ENCODE peak calls at places on chromosomes 16 and 17, in ten cellular contexts. F, S, N, A, H, O, D, L, J and M are unnamed samples.

GRCh38 chr16:3857189-3858013 is 23.1 kb downstream of the CREBBP start:
- DNase-seq in F (no peak), S (no peak), N (no peak), A (peak), H (no peak), O (no peak), D (peak), L (peak), J (no peak), M (no peak)

GRCh38 chr17:72119963-72120877 is 600 bp upstream of the SOX9 start:
- DNase-seq in F (no peak), S (peak), N (peak), A (peak), H (peak), O (peak), D (no peak), L (peak), J (peak), M (peak)

GRCh38 chr17:73598131-73598680 is 46.0 kb downstream of the SDK2 start:
- DNase-seq in F (no peak), S (no peak), N (no peak), A (no peak), H (no peak), O (no peak), D (no peak), L (no peak), J (no peak), M (no peak)

GRCh38 chr17:36131436-36131835 is 27.8 kb downstream of the CCL4 start:
- DNase-seq in F (no peak), S (peak), N (no peak), A (no peak), H (no peak), O (no peak), D (peak), L (no peak), J (no peak), M (no peak)

GRCh38 chr17:66441012-66441703 is 138.7 kb downstream of the PRKCA start:
- DNase-seq in F (peak), S (no peak), N (no peak), A (no peak), H (no peak), O (no peak), D (no peak), L (no peak), J (no peak), M (no peak)

GRCh38 chr17:49101054-49101534 is 31.5 kb upstream of the B4GALNT2 start:
- DNase-seq in F (no peak), S (no peak), N (no peak), A (no peak), H (peak), O (peak), D (no peak), L (no peak), J (peak), M (peak)

GRCh38 chr16:48053346-48053745 is 102.4 kb downstream of the ABCC12 start:
- DNase-seq in F (no peak), S (peak), N (no peak), A (no peak), H (no peak), O (no peak), D (no peak), L (no peak), J (no peak), M (no peak)

GRCh38 chr17:66605561-66605960 is 229.4 kb upstream of the CACNG5 start:
- DNase-seq in F (no peak), S (no peak), N (no peak), A (no peak), H (no peak), O (no peak), D (no peak), L (no peak), J (no peak), M (no peak)

GRCh38 chr16:56977256-56977655 is 12.1 kb upstream of the NLRC5 start:
- DNase-seq in F (no peak), S (no peak), N (no peak), A (no peak), H (no peak), O (no peak), D (no peak), L (no peak), J (no peak), M (no peak)

GRCh38 chr17:73343168-73343634 is 31.4 kb upstream of the CDC42EP4 start:
- DNase-seq in F (no peak), S (peak), N (peak), A (peak), H (no peak), O (peak), D (no peak), L (peak), J (no peak), M (no peak)

GRCh38 chr17:50249887-50250286 is 24.4 kb upstream of the TMEM92 start:
- DNase-seq in F (no peak), S (no peak), N (no peak), A (no peak), H (no peak), O (no peak), D (no peak), L (no peak), J (no peak), M (no peak)

GRCh38 chr17:50565559-50566350 is 5.2 kb downstream of the CACNA1G start:
- DNase-seq in F (no peak), S (peak), N (peak), A (no peak), H (no peak), O (no peak), D (no peak), L (no peak), J (no peak), M (no peak)

GRCh38 chr16:4489030-4489429 is 12.8 kb downstream of the HMOX2 start:
- DNase-seq in F (no peak), S (no peak), N (no peak), A (no peak), H (no peak), O (no peak), D (no peak), L (no peak), J (no peak), M (no peak)

GRCh38 chr17:13788385-13788784 is 186.7 kb upstream of the HS3ST3A1 start:
- DNase-seq in F (no peak), S (no peak), N (no peak), A (no peak), H (no peak), O (no peak), D (no peak), L (no peak), J (no peak), M (no peak)

GRCh38 chr17:36131931-36132330 is 28.3 kb downstream of the CCL4 start:
- DNase-seq in F (no peak), S (no peak), N (no peak), A (no peak), H (no peak), O (no peak), D (no peak), L (no peak), J (no peak), M (no peak)

GRCh38 chr17:76178124-76178523 is 37.1 kb upstream of the FOXJ1 start:
- DNase-seq in F (no peak), S (no peak), N (no peak), A (no peak), H (peak), O (peak), D (no peak), L (no peak), J (no peak), M (no peak)

GRCh38 chr16:48156790-48157209 is 1.0 kb upstream of the ABCC12 start:
- DNase-seq in F (peak), S (peak), N (peak), A (peak), H (peak), O (peak), D (peak), L (peak), J (peak), M (peak)

DNA sequence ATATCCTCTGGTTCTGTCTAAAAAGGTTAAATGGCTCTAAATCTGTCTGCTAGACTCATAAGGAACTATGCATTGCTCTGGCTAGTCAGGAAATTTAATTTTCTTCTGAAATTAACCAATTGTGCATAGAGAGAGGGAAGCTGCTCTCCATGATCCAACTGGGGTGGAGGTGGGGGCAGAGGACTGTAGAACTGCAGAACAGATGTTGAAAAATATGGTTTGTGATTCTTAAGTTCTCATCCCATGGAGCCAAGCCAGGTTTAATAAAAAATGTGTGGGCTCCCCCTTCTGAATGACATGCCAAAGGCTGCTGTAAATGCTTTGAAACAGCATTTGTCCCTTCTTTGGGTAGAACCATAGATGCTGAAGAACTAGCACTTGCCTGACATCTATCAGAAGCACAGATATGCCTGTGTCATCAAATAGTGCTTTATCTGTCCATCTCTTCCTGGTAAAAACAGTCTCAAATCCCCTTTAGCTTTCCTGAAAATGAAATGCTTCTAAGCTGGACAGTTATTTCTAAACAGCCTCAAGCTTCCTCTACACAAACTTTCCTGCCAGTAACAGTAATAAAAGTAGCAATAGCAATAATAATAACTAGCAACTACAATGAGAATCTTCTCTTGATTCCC is 221.4 kb downstream of the CDH8 start:
- DNase-seq in F (no peak), S (no peak), N (peak), A (no peak), H (no peak), O (no peak), D (no peak), L (no peak), J (no peak), M (no peak)
- TF ChIP-seq POLR2AphosphoS5 in F (no peak), S (no peak), N (no peak), A (no peak), H (no peak), O (no peak), D (no peak), L (no peak), J (no peak), M (no peak)

GRCh38 chr16:1317479-1318267 is 8.2 kb downstream of the UBE2I start:
- DNase-seq in F (no peak), S (no peak), N (no peak), A (no peak), H (no peak), O (no peak), D (no peak), L (no peak), J (no peak), M (no peak)
- TF ChIP-seq POLR2AphosphoS5 in F (no peak), S (no peak), N (no peak), A (no peak), H (no peak), O (no peak), D (no peak), L (no peak), J (no peak), M (no peak)

GRCh38 chr17:42632949-42633444 is 23.5 kb downstream of the TUBG1 start:
- DNase-seq in F (no peak), S (no peak), N (no peak), A (no peak), H (no peak), O (no peak), D (no peak), L (no peak), J (no peak), M (peak)
- TF ChIP-seq POLR2AphosphoS5 in F (no peak), S (no peak), N (no peak), A (no peak), H (no peak), O (no peak), D (no peak), L (no peak), J (no peak), M (peak)

GRCh38 chr16:1809281-1809801 is 15.8 kb upstream of the IGFALS start:
- DNase-seq in F (no peak), S (peak), N (no peak), A (peak), H (no peak), O (no peak), D (no peak), L (no peak), J (no peak), M (no peak)

GRCh38 chr16:1815461-1815860 is 11.2 kb downstream of the HAGH start:
- DNase-seq in F (no peak), S (no peak), N (no peak), A (no peak), H (no peak), O (no peak), D (no peak), L (no peak), J (no peak), M (no peak)

GRCh38 chr16:1810536-1810935 is 16.1 kb downstream of the HAGH start:
- DNase-seq in F (no peak), S (no peak), N (no peak), A (no peak), H (no peak), O (no peak), D (no peak), L (peak), J (no peak), M (no peak)

GRCh38 chr16:1810106-1810505 is 16.5 kb downstream of the HAGH start:
- DNase-seq in F (no peak), S (no peak), N (no peak), A (no peak), H (no peak), O (no peak), D (no peak), L (peak), J (no peak), M (no peak)

DNA sequence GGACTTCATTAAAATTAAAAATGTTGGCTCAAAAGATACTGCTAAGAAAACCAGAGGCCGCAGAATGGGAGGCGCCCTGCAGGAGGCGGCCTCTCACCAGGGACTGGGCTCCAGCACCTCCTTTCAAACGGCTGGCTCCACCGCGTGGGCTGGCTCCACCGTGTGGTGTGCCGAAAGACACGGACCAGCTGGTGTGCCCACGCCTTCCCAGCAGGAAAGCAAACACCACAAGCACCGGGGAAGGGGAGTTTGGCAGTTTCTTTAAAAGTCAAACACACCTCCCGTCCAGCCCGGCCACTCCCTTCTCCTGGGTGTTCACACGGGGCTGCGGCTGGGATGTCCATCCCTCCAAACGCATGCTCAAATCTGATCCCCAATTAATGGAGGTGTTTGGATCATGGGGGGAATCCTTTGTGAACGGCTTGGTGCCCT is 13.9 kb downstream of the HAGH start:
- DNase-seq in F (no peak), S (peak), N (peak), A (peak), H (peak), O (peak), D (peak), L (peak), J (peak), M (peak)
- TF ChIP-seq POLR2AphosphoS5 in F (no peak), S (no peak), N (no peak), A (no peak), H (peak), O (no peak), D (no peak), L (peak), J (peak), M (no peak)

GRCh38 chr16:27363797-27364196 is 38.2 kb upstream of the IL21R start:
- DNase-seq in F (no peak), S (no peak), N (no peak), A (peak), H (peak), O (peak), D (no peak), L (peak), J (no peak), M (peak)
- TF ChIP-seq POLR2AphosphoS5 in F (no peak), S (no peak), N (no peak), A (peak), H (no peak), O (peak), D (no peak), L (peak), J (no peak), M (no peak)

GRCh38 chr17:43736389-43736788 is 22.2 kb downstream of the SOST start:
- DNase-seq in F (no peak), S (no peak), N (no peak), A (no peak), H (no peak), O (no peak), D (no peak), L (no peak), J (no peak), M (no peak)

GRCh38 chr17:43740541-43740940 is 18.1 kb downstream of the SOST start:
- DNase-seq in F (no peak), S (no peak), N (no peak), A (no peak), H (no peak), O (no peak), D (no peak), L (no peak), J (no peak), M (no peak)

GRCh38 chr17:43733956-43734355 is 24.6 kb downstream of the SOST start:
- DNase-seq in F (no peak), S (no peak), N (no peak), A (no peak), H (no peak), O (no peak), D (no peak), L (no peak), J (no peak), M (no peak)

GRCh38 chr17:43734376-43734775 is 24.2 kb downstream of the SOST start:
- DNase-seq in F (no peak), S (no peak), N (no peak), A (no peak), H (no peak), O (no peak), D (no peak), L (no peak), J (no peak), M (no peak)

DNA sequence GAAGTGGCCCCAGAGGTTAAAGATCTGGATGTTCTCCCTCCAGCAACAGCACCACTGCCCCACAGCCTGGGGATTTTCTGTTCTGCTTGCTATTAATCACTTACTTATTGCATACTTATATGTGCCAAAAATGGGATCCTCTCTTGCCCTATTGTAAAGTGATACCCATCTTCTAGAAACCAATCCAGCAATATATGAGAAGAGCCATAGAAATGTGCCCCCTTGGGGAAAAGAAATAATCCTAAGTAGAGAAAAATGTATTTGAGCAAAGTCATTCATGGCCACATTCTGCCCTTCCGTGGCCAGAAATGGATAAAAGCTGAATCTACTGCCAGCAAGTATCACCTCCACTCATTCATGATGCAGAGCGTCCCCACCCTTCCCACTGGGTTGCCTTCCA is 20.9 kb downstream of the SOST start:
- DNase-seq in F (no peak), S (no peak), N (no peak), A (no peak), H (no peak), O (no peak), D (no peak), L (no peak), J (no peak), M (no peak)
- TF ChIP-seq POLR2AphosphoS5 in F (no peak), S (no peak), N (no peak), A (no peak), H (no peak), O (no peak), D (no peak), L (no peak), J (no peak), M (no peak)

GRCh38 chr17:17900615-17901520 is 64.1 kb upstream of the SREBF1 start:
- DNase-seq in F (no peak), S (no peak), N (peak), A (peak), H (peak), O (peak), D (peak), L (peak), J (peak), M (peak)
- TF ChIP-seq POLR2AphosphoS5 in F (no peak), S (no peak), N (no peak), A (peak), H (peak), O (peak), D (no peak), L (peak), J (no peak), M (peak)

GRCh38 chr17:56834380-56835258 is 668 bp downstream of the DGKE start:
- DNase-seq in F (peak), S (peak), N (peak), A (peak), H (peak), O (peak), D (peak), L (peak), J (no peak), M (peak)
- TF ChIP-seq POLR2AphosphoS5 in F (peak), S (no peak), N (no peak), A (peak), H (no peak), O (no peak), D (no peak), L (no peak), J (no peak), M (no peak)

DNA sequence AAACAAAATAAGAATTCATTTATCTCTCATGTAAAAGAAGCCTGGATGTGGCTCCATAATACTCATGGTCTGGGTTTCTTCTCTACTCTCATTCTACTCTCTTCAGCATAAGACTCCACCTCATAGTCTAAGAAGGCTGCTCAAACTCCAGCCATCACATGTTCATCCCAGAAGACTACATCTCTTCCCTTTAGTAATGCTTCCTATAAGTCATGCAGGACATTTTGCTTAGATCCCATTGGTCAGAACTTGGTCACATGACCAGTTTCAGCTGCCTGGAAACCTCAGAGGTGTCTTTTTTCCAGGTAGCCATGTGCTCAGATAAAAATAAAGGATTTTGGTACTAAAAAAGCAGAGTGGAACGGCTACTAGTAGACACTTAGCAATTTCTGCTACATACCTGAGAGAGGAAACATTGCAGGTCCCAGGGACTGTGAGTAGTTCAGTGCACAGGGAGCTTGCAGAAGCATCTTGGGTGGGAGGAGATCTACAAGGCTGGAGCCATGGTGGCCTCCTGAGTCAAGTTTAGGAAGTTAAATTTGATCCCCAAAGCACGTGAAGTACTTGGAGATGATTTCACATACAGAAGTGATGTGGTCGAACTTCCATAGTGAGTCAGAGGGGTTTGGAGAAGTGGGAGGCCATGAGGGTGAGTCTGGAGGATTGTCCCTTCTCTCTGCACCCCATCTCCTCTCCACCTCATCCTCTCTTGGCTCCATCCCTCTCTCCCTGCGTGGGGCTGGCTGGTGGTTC is 110.2 kb downstream of the CCDC182 start:
- DNase-seq in F (no peak), S (no peak), N (no peak), A (no peak), H (no peak), O (no peak), D (no peak), L (no peak), J (peak), M (no peak)
- TF ChIP-seq POLR2AphosphoS5 in F (no peak), S (no peak), N (no peak), A (no peak), H (no peak), O (no peak), D (no peak), L (no peak), J (no peak), M (no peak)

DNA sequence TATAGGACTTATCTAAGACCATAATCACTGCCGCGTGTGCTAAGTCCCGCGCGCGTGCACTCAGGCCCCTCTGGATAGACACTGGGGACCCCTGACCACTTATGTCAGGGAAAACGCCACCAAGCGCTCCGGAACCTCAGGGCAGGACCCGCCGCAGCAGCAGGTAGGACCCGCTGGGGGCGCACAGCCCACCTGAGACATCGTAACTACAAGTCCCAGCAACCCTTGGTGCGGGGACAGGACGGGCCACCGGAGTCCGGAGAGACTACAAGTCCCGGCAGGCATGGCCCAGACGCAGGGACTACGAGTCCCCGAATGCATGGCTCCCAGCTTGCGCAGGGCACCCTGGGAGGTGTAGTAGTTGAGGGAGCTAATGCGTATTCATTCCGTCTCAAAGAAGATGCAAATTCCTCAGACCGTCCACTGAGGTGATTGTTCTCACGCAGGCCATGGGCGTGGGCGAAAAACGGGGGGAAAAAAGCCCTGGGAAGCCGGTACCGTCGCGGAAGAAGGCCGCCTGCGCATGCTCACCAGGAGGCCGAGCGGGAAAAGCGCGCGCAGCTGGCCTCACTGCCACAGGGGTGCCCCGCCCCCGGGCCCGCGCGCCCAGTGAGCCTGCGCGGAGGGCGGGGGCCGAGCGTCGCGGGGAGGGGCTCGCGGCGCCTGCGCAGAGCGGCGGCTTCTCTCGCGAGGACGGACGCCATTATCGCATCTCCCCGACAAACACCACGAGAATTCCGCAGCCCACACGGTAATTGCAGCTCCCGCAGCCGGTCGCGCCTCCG is at the start of gene BANP:
- DNase-seq in F (peak), S (peak), N (peak), A (peak), H (peak), O (peak), D (peak), L (peak), J (peak), M (peak)
- TF ChIP-seq POLR2AphosphoS5 in F (peak), S (peak), N (peak), A (peak), H (peak), O (peak), D (peak), L (peak), J (peak), M (peak)